ENCODE peak calls at places on chromosomes 16 and 17, in four cellular contexts. P, Y, L and D are unnamed samples.

GRCh38 chr17:30565073-30565935 is 88.1 kb downstream of the GOSR1 start:
- DNase-seq in L (no peak), P (peak; percentile 50), Y (no peak), D (no peak)

GRCh38 chr17:64001091-64001579 is 3.0 kb downstream of the PRR29 start:
- DNase-seq in P (no peak), Y (no peak), L (no peak), D (no peak)

GRCh38 chr16:67161595-67162058 is 1.9 kb downstream of the FBXL8 start:
- DNase-seq in L (no peak), Y (no peak), P (no peak), D (no peak)

GRCh38 chr17:66375121-66375520 is 72.7 kb downstream of the PRKCA start:
- DNase-seq in P (no peak), Y (no peak), L (no peak), D (no peak)

GRCh38 chr17:78343099-78343432 is 16.8 kb downstream of the SOCS3 start:
- DNase-seq in L (no peak), P (no peak), Y (no peak), D (no peak)

GRCh38 chr17:39665642-39666221 is 583 bp downstream of the TCAP start:
- DNase-seq in L (no peak), Y (no peak), P (peak; percentile 38), D (no peak)

GRCh38 chr17:19336938-19337711 is 25.4 kb downstream of the B9D1 start:
- DNase-seq in P (peak; percentile 36), L (no peak), Y (no peak), D (peak; percentile 68)

GRCh38 chr17:8062435-8062806 is 23.6 kb downstream of the ALOX15B start:
- DNase-seq in Y (no peak), L (no peak), P (no peak), D (no peak)

GRCh38 chr16:70418274-70418992 is 20.5 kb downstream of the ST3GAL2 start:
- DNase-seq in Y (no peak), P (no peak), L (no peak), D (no peak)

GRCh38 chr17:1398900-1399299 is 1.1 kb downstream of the YWHAE start:
- DNase-seq in L (peak; percentile 22), Y (no peak), P (no peak), D (no peak)

GRCh38 chr16:50616883-50617629 is 64.1 kb downstream of the SNX20 start:
- DNase-seq in P (no peak), L (no peak), Y (no peak), D (peak; percentile 89)

GRCh38 chr17:48478224-48479013 is 48.4 kb upstream of the SKAP1 start:
- DNase-seq in P (no peak), L (peak; percentile 82), Y (peak; percentile 84), D (no peak)

GRCh38 chr16:83530293-83530692 is 277.5 kb upstream of the HSBP1 start:
- DNase-seq in P (no peak), Y (no peak), L (no peak), D (no peak)
- TF ChIP-seq CREM in P (no peak), Y (no peak), L (no peak), D (no peak)

DNA sequence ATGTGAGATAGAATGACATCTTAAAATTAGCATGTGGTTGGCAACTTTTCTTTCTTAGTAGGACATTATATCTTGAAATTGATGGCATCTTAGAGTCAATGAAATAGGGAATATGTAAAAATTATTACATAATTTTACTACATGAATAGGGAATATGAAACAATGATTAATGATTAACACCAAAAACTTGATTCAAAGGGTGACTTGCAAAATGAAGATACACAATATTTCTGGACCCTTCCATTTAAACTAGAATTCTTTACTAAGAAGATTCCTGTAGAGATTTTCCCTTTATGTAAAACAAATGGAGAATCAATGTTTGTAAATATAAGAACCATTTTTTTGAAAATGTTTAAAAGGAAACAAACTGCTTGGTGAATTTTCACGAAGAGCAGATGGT is 3.4 kb downstream of the MRTFB start:
- DNase-seq in L (no peak), P (no peak), Y (no peak), D (no peak)
- TF ChIP-seq CREM in L (no peak), P (no peak), Y (no peak), D (no peak)

GRCh38 chr16:23432176-23433128 is 20.5 kb downstream of the COG7 start:
- DNase-seq in P (no peak), Y (no peak), L (no peak), D (peak; percentile 46)

GRCh38 chr16:23433261-23433920 is 19.6 kb downstream of the COG7 start:
- DNase-seq in Y (no peak), P (no peak), L (no peak), D (peak; percentile 38)

GRCh38 chr16:23436992-23437391 is 16.0 kb downstream of the COG7 start:
- DNase-seq in P (no peak), L (peak; percentile 23), Y (no peak), D (no peak)

GRCh38 chr16:23435500-23435899 is 17.5 kb downstream of the COG7 start:
- DNase-seq in Y (peak; percentile 15), P (peak; percentile 83), L (peak; percentile 65), D (peak; percentile 77)

GRCh38 chr16:23434380-23434779 is 18.6 kb downstream of the COG7 start:
- DNase-seq in L (peak; percentile 61), P (no peak), Y (peak; percentile 40), D (peak; percentile 83)
- TF ChIP-seq CREM in L (no peak), P (no peak), Y (no peak), D (no peak)

DNA sequence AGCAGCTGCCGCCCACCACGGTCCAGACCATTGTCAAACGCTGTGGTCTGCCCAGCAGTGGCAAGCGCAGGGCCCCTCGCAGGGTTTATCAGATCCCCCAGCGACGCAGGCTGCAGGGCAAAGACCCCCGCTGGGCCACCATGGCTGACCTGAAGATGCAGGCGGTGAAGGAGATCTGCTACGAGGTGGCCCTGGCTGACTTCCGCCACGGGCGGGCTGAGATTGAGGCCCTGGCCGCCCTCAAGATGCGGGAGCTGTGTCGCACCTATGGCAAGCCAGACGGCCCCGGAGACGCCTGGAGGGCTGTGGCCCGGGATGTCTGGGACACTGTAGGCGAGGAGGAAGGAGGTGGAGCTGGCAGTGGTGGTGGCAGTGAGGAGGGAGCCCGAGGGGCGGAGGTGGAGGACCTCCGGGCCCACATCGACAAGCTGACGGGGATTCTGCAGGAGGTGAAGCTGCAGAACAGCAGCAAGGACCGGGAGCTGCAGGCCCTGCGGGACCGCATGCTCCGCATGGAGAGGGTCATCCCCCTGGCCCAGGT is 13.0 kb downstream of the SLC52A1 start:
- DNase-seq in Y (no peak), L (no peak), P (no peak), D (no peak)
- TF ChIP-seq CREM in Y (no peak), L (no peak), P (no peak), D (no peak)